ENCODE peak calls at places on chromosomes 4 and X, in five cellular contexts. S, K, M, P and R are unnamed samples.

GRCh38 chrX:55710701-55711100 is 6.8 kb upstream of the RRAGB start:
- DNase-seq in S (no peak), K (no peak), M (no peak), P (no peak), R (no peak)

GRCh38 chr4:2886622-2887021 is 43.0 kb downstream of the ADD1 start:
- DNase-seq in S (no peak), K (no peak), M (no peak), P (peak; percentile 75), R (no peak)

GRCh38 chr4:25454491-25454890 is 77.4 kb downstream of the ANAPC4 start:
- DNase-seq in S (peak; percentile 75), K (no peak), M (no peak), P (no peak), R (no peak)

GRCh38 chrX:139083191-139083590 is 371.7 kb upstream of the FGF13 start:
- DNase-seq in S (no peak), K (no peak), M (no peak), P (no peak), R (no peak)

GRCh38 chr4:74447636-74448233 is 2.8 kb downstream of the AREG start:
- DNase-seq in S (no peak), K (no peak), M (no peak), P (no peak), R (no peak)

GRCh38 chr4:128347175-128347868 is 59.7 kb upstream of the PGRMC2 start:
- DNase-seq in S (no peak), K (no peak), M (no peak), P (no peak), R (no peak)

GRCh38 chr4:174539571-174539970 is 17.3 kb upstream of the HPGD start:
- DNase-seq in S (no peak), K (no peak), M (no peak), P (no peak), R (no peak)

GRCh38 chrX:9148626-9149385 is 114.9 kb upstream of the FAM9B start:
- DNase-seq in S (no peak), K (no peak), M (no peak), P (no peak), R (peak; percentile 86)

GRCh38 chr4:56160631-56161030 is 211.9 kb downstream of the CEP135 start:
- DNase-seq in S (no peak), K (no peak), M (no peak), P (no peak), R (no peak)

GRCh38 chrX:2261838-2262678 is 238.7 kb downstream of the DHRSX start:
- DNase-seq in S (peak; percentile 81), K (no peak), M (no peak), P (no peak), R (no peak)

GRCh38 chr4:152309418-152309817 is 226.5 kb downstream of the FBXW7 start:
- DNase-seq in S (no peak), K (peak; percentile 31), M (peak; percentile 81), P (no peak), R (no peak)

GRCh38 chrX:43836435-43837184 is 45.6 kb downstream of the MAOB start:
- DNase-seq in S (peak; percentile 50), K (peak; percentile 6), M (no peak), P (peak; percentile 10), R (peak; percentile 8)

GRCh38 chr4:66736593-66736992 is 808.7 kb downstream of the CENPC start:
- DNase-seq in S (no peak), K (peak; percentile 27), M (peak; percentile 2), P (peak; percentile 29), R (no peak)

GRCh38 chrX:110684653-110685052 is 111.0 kb downstream of the CHRDL1 start:
- DNase-seq in S (no peak), K (no peak), M (no peak), P (no peak), R (no peak)

GRCh38 chr4:3322059-3322550 is 29.3 kb downstream of the RGS12 start:
- DNase-seq in S (peak; percentile 48), K (no peak), M (no peak), P (peak; percentile 81), R (peak; percentile 49)

GRCh38 chrX:120428309-120428708 is 40.8 kb downstream of the LAMP2 start:
- DNase-seq in S (no peak), K (no peak), M (no peak), P (no peak), R (no peak)

GRCh38 chrX:110178179-110178865 is 139.6 kb downstream of the AMMECR1 start:
- DNase-seq in S (no peak), K (no peak), M (no peak), P (no peak), R (no peak)

GRCh38 chrX:110284159-110284558 is 33.7 kb downstream of the AMMECR1 start:
- DNase-seq in S (no peak), K (no peak), M (no peak), P (no peak), R (peak; percentile 1)

GRCh38 chr4:36011381-36011780 is 232.9 kb downstream of the ARAP2 start:
- DNase-seq in S (no peak), K (no peak), M (no peak), P (no peak), R (no peak)

GRCh38 chr4:182843813-182844325 is 73.3 kb downstream of the DCTD start:
- DNase-seq in S (no peak), K (no peak), M (peak; percentile 11), P (peak; percentile 50), R (no peak)

GRCh38 chrX:153469811-153470410 is 465 bp downstream of the HAUS7 start:
- DNase-seq in S (no peak), K (no peak), M (no peak), P (no peak), R (no peak)

GRCh38 chr4:189771696-189772361 is 168.8 kb upstream of the FRG1 start:
- DNase-seq in S (no peak), K (no peak), M (no peak), P (no peak), R (no peak)

GRCh38 chr4:167171928-167172327 is 62.4 kb downstream of the SPOCK3 start:
- DNase-seq in S (no peak), K (no peak), M (no peak), P (no peak), R (no peak)

GRCh38 chr4:116122131-116122530 is 963.2 kb downstream of the TRAM1L1 start:
- DNase-seq in S (no peak), K (no peak), M (peak; percentile 30), P (no peak), R (no peak)

GRCh38 chr4:58553031-58553430 is 1442.8 kb upstream of the IGFBP7 start:
- DNase-seq in S (no peak), K (no peak), M (no peak), P (no peak), R (no peak)

GRCh38 chr4:146521543-146522097 is at the start of gene SLC10A7:
- DNase-seq in S (peak; percentile 87), K (peak; percentile 40), M (peak; percentile 48), P (peak; percentile 94), R (peak; percentile 46)

GRCh38 chr4:86117781-86118302 is 242.0 kb downstream of the MAPK10 start:
- DNase-seq in S (no peak), K (no peak), M (no peak), P (no peak), R (no peak)

GRCh38 chr4:4302001-4302400 is 11.9 kb downstream of the ZBTB49 start:
- DNase-seq in S (no peak), K (no peak), M (no peak), P (no peak), R (no peak)

GRCh38 chr4:90099795-90100194 is 27.4 kb upstream of the CCSER1 start:
- DNase-seq in S (no peak), K (no peak), M (no peak), P (no peak), R (no peak)

GRCh38 chrX:45517090-45517973 is 316.7 kb upstream of the DIPK2B start:
- DNase-seq in S (no peak), K (no peak), M (no peak), P (no peak), R (no peak)

GRCh38 chr4:181078236-181078635 is 1165.0 kb upstream of the TENM3 start:
- DNase-seq in S (no peak), K (no peak), M (no peak), P (no peak), R (no peak)

GRCh38 chrX:70476934-70477733 is 32.5 kb downstream of the DLG3 start:
- DNase-seq in S (no peak), K (no peak), M (peak; percentile 52), P (no peak), R (peak; percentile 68)

GRCh38 chr4:16205298-16206164 is 20.7 kb downstream of the TAPT1 start:
- DNase-seq in S (peak; percentile 69), K (no peak), M (no peak), P (peak; percentile 28), R (no peak)

GRCh38 chr4:177041356-177041755 is 248.6 kb upstream of the VEGFC start:
- DNase-seq in S (no peak), K (no peak), M (no peak), P (no peak), R (no peak)

GRCh38 chrX:47169726-47170515 is 23.7 kb upstream of the UBA1 start:
- DNase-seq in S (peak; percentile 61), K (no peak), M (no peak), P (no peak), R (no peak)

GRCh38 chrX:113828470-113828869 is 755.4 kb upstream of the HTR2C start:
- DNase-seq in S (no peak), K (no peak), M (no peak), P (no peak), R (no peak)